ENCODE peak calls at places on chromosomes 11 and 22, in four cellular contexts. T is endodermal cell, Q is GM12865, U is PC-3. M is an unnamed sample.
A peak's percentile ranks its signal among the peaks of the same experiment; 100 is the strongest.

GRCh38 chr22:36211237-36211881 is 9.8 kb upstream of the APOL4 start:
- DNase-seq in T (peak; percentile 12), Q (peak; percentile 55), U (no peak), M (no peak)

GRCh38 chr11:102112654-102112926 is 2.3 kb downstream of the YAP1 start:
- DNase-seq in T (no peak), Q (no peak), U (peak; percentile 23), M (no peak)

GRCh38 chr11:109306322-109306721 is 115.7 kb upstream of the C11orf87 start:
- DNase-seq in T (no peak), Q (no peak), U (no peak), M (no peak)

GRCh38 chr22:49321477-49322055 is 506.1 kb downstream of the BRD1 start:
- DNase-seq in T (peak; percentile 32), Q (no peak), U (no peak), M (no peak)

GRCh38 chr11:74018331-74019005 is 9.6 kb upstream of the UCP3 start:
- DNase-seq in T (no peak), Q (no peak), U (peak; percentile 88), M (no peak)

GRCh38 chr11:27857014-27857413 is 156.8 kb upstream of the BDNF start:
- DNase-seq in T (no peak), Q (peak; percentile 35), U (peak; percentile 15), M (peak; percentile 37)

GRCh38 chr11:64971421-64972233 is at the start of gene MAJIN:
- DNase-seq in T (peak; percentile 91), Q (peak; percentile 96), U (peak; percentile 30), M (peak; percentile 79)

GRCh38 chr22:26711205-26711958 is 54.0 kb downstream of the MIAT start:
- DNase-seq in T (no peak), Q (peak; percentile 92), U (no peak), M (peak; percentile 63)

GRCh38 chr22:17706451-17706900 is 67.8 kb downstream of the BID start:
- DNase-seq in T (peak; percentile 61), Q (peak; percentile 88), U (peak; percentile 83), M (peak; percentile 67)

GRCh38 chr11:111906680-111907079 is 4.9 kb downstream of the CRYAB start:
- DNase-seq in T (no peak), Q (no peak), U (no peak), M (no peak)

GRCh38 chr11:47233989-47234668 is 14.5 kb downstream of the ACP2 start:
- DNase-seq in T (peak; percentile 76), Q (no peak), U (peak; percentile 87), M (no peak)